ENCODE peak calls at places on chromosomes 11 and 22, in ten cellular contexts. W is brain microvascular endothelial cell; M is colonic mucosa; D is stomach; Z is CD8-positive, alpha-beta memory T cell; N is body of pancreas; T is hepatocyte; K is uterus; Q is transverse colon; S is tibial nerve. E is an unnamed sample.

GRCh38 chr11:130103296-130103814 is 33.7 kb downstream of the APLP2 start:
- DNase-seq in W (peak; percentile 95), M (no peak), D (no peak), Z (no peak), N (no peak), T (peak; percentile 30), K (no peak), Q (no peak), S (no peak), E (no peak)

GRCh38 chr11:66887531-66887930 is 30.7 kb downstream of the LRFN4 start:
- DNase-seq in W (no peak), M (no peak), D (no peak), Z (no peak), N (no peak), T (no peak), K (no peak), Q (no peak), S (no peak), E (no peak)

GRCh38 chr11:70398834-70399680 is 728 bp downstream of the CTTN start:
- DNase-seq in W (no peak), M (peak; percentile 29), D (peak; percentile 37), Z (no peak), N (peak; percentile 28), T (peak; percentile 60), K (peak; percentile 33), Q (peak; percentile 26), S (no peak), E (peak; percentile 39)

GRCh38 chr22:47659467-47660302 is 897.2 kb downstream of the TBC1D22A start:
- DNase-seq in W (no peak), M (no peak), D (no peak), Z (no peak), N (no peak), T (no peak), K (no peak), Q (no peak), S (no peak), E (no peak)

GRCh38 chr22:36612458-36612857 is 83.5 kb upstream of the EIF3D start:
- DNase-seq in W (no peak), M (no peak), D (no peak), Z (no peak), N (peak; percentile 55), T (no peak), K (no peak), Q (no peak), S (no peak), E (no peak)

GRCh38 chr11:76599041-76600013 is 71.2 kb downstream of the LRRC32 start:
- DNase-seq in W (peak; percentile 81), M (no peak), D (no peak), Z (no peak), N (no peak), T (peak; percentile 26), K (peak; percentile 11), Q (no peak), S (no peak), E (no peak)

GRCh38 chr11:64653388-64653973 is 62.5 kb downstream of the SLC22A12 start:
- DNase-seq in W (no peak), M (no peak), D (no peak), Z (no peak), N (no peak), T (no peak), K (no peak), Q (no peak), S (no peak), E (no peak)

GRCh38 chr11:57312511-57313021 is 12.2 kb downstream of the TNKS1BP1 start:
- DNase-seq in W (no peak), M (peak; percentile 44), D (peak; percentile 47), Z (no peak), N (no peak), T (no peak), K (no peak), Q (no peak), S (no peak), E (no peak)

GRCh38 chr22:46542011-46542985 is 4.9 kb upstream of the CELSR1 start:
- DNase-seq in W (peak; percentile 47), M (peak; percentile 78), D (peak; percentile 80), Z (peak; percentile 69), N (peak; percentile 72), T (peak; percentile 87), K (peak; percentile 60), Q (peak; percentile 76), S (peak; percentile 31), E (peak; percentile 81)

GRCh38 chr22:42963231-42963595 is 51.7 kb downstream of the PACSIN2 start:
- DNase-seq in W (no peak), M (no peak), D (no peak), Z (no peak), N (no peak), T (no peak), K (no peak), Q (no peak), S (no peak), E (no peak)

GRCh38 chr11:81010631-81011030 is 1569.8 kb upstream of the TENM4 start:
- DNase-seq in W (no peak), M (no peak), D (no peak), Z (no peak), N (no peak), T (no peak), K (no peak), Q (no peak), S (no peak), E (no peak)

GRCh38 chr11:124194696-124195418 is 11.7 kb downstream of the OR10D3 start:
- DNase-seq in W (peak; percentile 55), M (peak; percentile 75), D (peak; percentile 39), Z (peak; percentile 3), N (peak; percentile 42), T (peak; percentile 74), K (no peak), Q (peak; percentile 65), S (no peak), E (peak; percentile 49)

GRCh38 chr11:17014774-17015638 is 792 bp upstream of the PLEKHA7 start:
- DNase-seq in W (peak; percentile 45), M (peak; percentile 69), D (peak; percentile 66), Z (peak; percentile 13), N (peak; percentile 33), T (peak; percentile 72), K (no peak), Q (peak; percentile 71), S (no peak), E (no peak)

GRCh38 chr11:116424615-116425261 is 348.0 kb downstream of the BUD13 start:
- DNase-seq in W (no peak), M (no peak), D (no peak), Z (no peak), N (no peak), T (peak; percentile 48), K (no peak), Q (no peak), S (no peak), E (no peak)

GRCh38 chr11:2933376-2934056 is 4.3 kb upstream of the PHLDA2 start:
- DNase-seq in W (no peak), M (peak; percentile 78), D (peak; percentile 84), Z (peak; percentile 39), N (peak; percentile 28), T (no peak), K (no peak), Q (peak; percentile 70), S (peak; percentile 34), E (peak; percentile 84)

GRCh38 chr11:121473064-121473777 is 20.5 kb upstream of the SORL1-AS1 start:
- DNase-seq in W (no peak), M (no peak), D (no peak), Z (no peak), N (no peak), T (no peak), K (no peak), Q (no peak), S (no peak), E (no peak)
- H3K27ac ChIP-seq in W (no peak overlapping the region), M (no peak overlapping the region), D (no peak overlapping the region), Z (no peak overlapping the region), N (no peak overlapping the region), T (no peak overlapping the region), K (no peak overlapping the region), Q (no peak overlapping the region), S (no peak overlapping the region), E (no peak overlapping the region)

GRCh38 chr11:11949482-11949881 is 58.9 kb downstream of the DKK3 start:
- DNase-seq in W (no peak), M (no peak), D (no peak), Z (no peak), N (no peak), T (no peak), K (no peak), Q (no peak), S (no peak), E (no peak)

GRCh38 chr11:11946878-11947277 is 61.5 kb downstream of the DKK3 start:
- DNase-seq in W (no peak), M (no peak), D (no peak), Z (no peak), N (no peak), T (no peak), K (no peak), Q (no peak), S (no peak), E (no peak)

GRCh38 chr11:11946180-11946579 is 62.2 kb downstream of the DKK3 start:
- DNase-seq in W (peak; percentile 49), M (no peak), D (no peak), Z (no peak), N (no peak), T (no peak), K (no peak), Q (no peak), S (no peak), E (no peak)

GRCh38 chr11:11948242-11948947 is 60.0 kb downstream of the DKK3 start:
- DNase-seq in W (no peak), M (no peak), D (no peak), Z (no peak), N (no peak), T (peak; percentile 32), K (no peak), Q (no peak), S (no peak), E (no peak)

GRCh38 chr11:11947825-11948224 is 60.6 kb downstream of the DKK3 start:
- DNase-seq in W (no peak), M (no peak), D (no peak), Z (no peak), N (no peak), T (no peak), K (no peak), Q (no peak), S (no peak), E (no peak)
- H3K36me3 ChIP-seq in W (peaks cover 13% of the 10 kb centered on the region), M (no peaks in the 10 kb centered on the region), D (peaks cover 13% of the 10 kb centered on the region), Z (peaks cover 30% of the 10 kb centered on the region), N (no peaks in the 10 kb centered on the region), T (peaks cover 4% of the 10 kb centered on the region), K (no peaks in the 10 kb centered on the region), Q (peaks cover 36% of the 10 kb centered on the region), S (no peaks in the 10 kb centered on the region), E (peaks cover 23% of the 10 kb centered on the region)

DNA sequence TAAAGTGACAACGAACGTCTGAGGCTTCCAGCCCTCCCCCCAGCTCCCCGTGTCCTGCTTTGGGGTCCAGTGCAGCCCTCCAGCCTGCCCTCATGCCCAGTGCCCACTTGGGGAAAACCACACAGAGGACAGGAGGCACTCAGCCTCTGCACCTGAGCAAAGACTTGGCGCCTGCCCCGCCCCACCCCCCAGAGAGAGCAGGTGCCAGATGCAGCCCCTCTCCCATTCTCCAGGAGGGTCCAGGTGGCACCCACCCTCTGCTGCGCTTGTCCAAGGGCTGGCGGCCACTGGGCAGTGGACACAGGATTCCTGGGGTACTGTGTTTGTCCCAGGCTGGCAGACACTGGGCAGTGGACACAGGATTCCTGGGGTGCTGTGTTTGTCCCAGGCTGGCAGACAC is 15.7 kb downstream of the RNH1 start:
- DNase-seq in W (no peak), M (no peak), D (no peak), Z (no peak), N (no peak), T (no peak), K (no peak), Q (no peak), S (no peak), E (no peak)
- H3K27ac ChIP-seq in W (no peak overlapping the region), M (no peak overlapping the region), D (no peak overlapping the region), Z (no peak overlapping the region), N (no peak overlapping the region), T (no peak overlapping the region), K (no peak overlapping the region), Q (no peak overlapping the region), S (no peak overlapping the region), E (no peak overlapping the region)

GRCh38 chr11:59183768-59184167 is 11.8 kb downstream of the DTX4 start:
- DNase-seq in W (no peak), M (no peak), D (no peak), Z (no peak), N (no peak), T (no peak), K (no peak), Q (no peak), S (no peak), E (no peak)
- H3K36me3 ChIP-seq in W (no peaks in the 10 kb centered on the region), M (peaks cover 2% of the 10 kb centered on the region), D (peaks cover 7% of the 10 kb centered on the region), Z (no peaks in the 10 kb centered on the region), N (no peaks in the 10 kb centered on the region), T (no peaks in the 10 kb centered on the region), K (no peaks in the 10 kb centered on the region), Q (no peaks in the 10 kb centered on the region), S (no peaks in the 10 kb centered on the region), E (no peaks in the 10 kb centered on the region)

E was measured in lung.